ENCODE peak calls at places on chromosomes 1 and 21, in four cellular contexts. A, K, N and L are unnamed samples.
A peak's percentile ranks its signal among the peaks of the same experiment; 100 is the strongest.

GRCh38 chr1:168876830-168877229 is 147.8 kb upstream of the DPT start:
- DNase-seq in N (no peak), K (no peak), A (no peak), L (no peak)

GRCh38 chr1:247295746-247296145 is 35.9 kb downstream of the ZNF496 start:
- DNase-seq in A (no peak), N (no peak), K (no peak), L (no peak)

GRCh38 chr1:181676269-181676668 is 193.0 kb downstream of the CACNA1E start:
- DNase-seq in K (no peak), A (no peak), N (peak; percentile 45), L (peak; percentile 2)

GRCh38 chr1:39919545-39919944 is 17.8 kb upstream of the MYCL start:
- DNase-seq in N (peak; percentile 67), A (no peak), K (no peak), L (peak; percentile 78)

GRCh38 chr1:162882248-162882666 is 21.3 kb upstream of the CCDC190 start:
- DNase-seq in N (peak; percentile 36), A (no peak), K (no peak), L (no peak)

GRCh38 chr1:230537456-230537855 is 104.8 kb upstream of the COG2 start:
- DNase-seq in K (no peak), N (no peak), A (no peak), L (no peak)

GRCh38 chr1:164180824-164181223 is 378.2 kb upstream of the PBX1 start:
- DNase-seq in N (no peak), K (no peak), A (no peak), L (no peak)

GRCh38 chr1:192807221-192807967 is 1.4 kb upstream of the RGS2 start:
- DNase-seq in A (no peak), K (no peak), N (peak; percentile 72), L (peak; percentile 70)

GRCh38 chr1:204065174-204065985 is 7.5 kb upstream of the SOX13 start:
- DNase-seq in K (peak; percentile 64), A (no peak), N (peak; percentile 32), L (peak; percentile 23)

GRCh38 chr1:220335668-220336067 is 63.4 kb upstream of the RAB3GAP2 start:
- DNase-seq in K (no peak), A (no peak), N (no peak), L (no peak)

GRCh38 chr1:24186993-24187790 is at the start of gene IFNLR1:
- DNase-seq in N (no peak), A (no peak), K (peak; percentile 50), L (no peak)

GRCh38 chr1:42264791-42265190 is 70.2 kb downstream of the FOXJ3 start:
- DNase-seq in A (no peak), N (no peak), K (no peak), L (no peak)

GRCh38 chr21:17796037-17796403 is 23.1 kb downstream of the C21orf91 start:
- DNase-seq in A (no peak), K (no peak), N (no peak), L (no peak)
- H3K4me3 ChIP-seq in A (no peak overlapping the region), K (no peak overlapping the region), N (no peak overlapping the region), L (no peak overlapping the region)

GRCh38 chr1:44677201-44677520 is 2.6 kb downstream of the ARMH1 start:
- DNase-seq in N (peak; percentile 70), A (no peak), K (no peak), L (peak; percentile 69)
- TF ChIP-seq CTCF in N (peak; percentile 58), A (peak; percentile 15), K (peak; percentile 52), L (peak; percentile 62)

GRCh38 chr1:202605515-202605914 is 104.7 kb downstream of the SYT2 start:
- DNase-seq in K (no peak), N (no peak), A (no peak), L (no peak)
- H3K4me3 ChIP-seq in K (no peak overlapping the region), N (no peak overlapping the region), A (no peak overlapping the region), L (no peak overlapping the region)

DNA sequence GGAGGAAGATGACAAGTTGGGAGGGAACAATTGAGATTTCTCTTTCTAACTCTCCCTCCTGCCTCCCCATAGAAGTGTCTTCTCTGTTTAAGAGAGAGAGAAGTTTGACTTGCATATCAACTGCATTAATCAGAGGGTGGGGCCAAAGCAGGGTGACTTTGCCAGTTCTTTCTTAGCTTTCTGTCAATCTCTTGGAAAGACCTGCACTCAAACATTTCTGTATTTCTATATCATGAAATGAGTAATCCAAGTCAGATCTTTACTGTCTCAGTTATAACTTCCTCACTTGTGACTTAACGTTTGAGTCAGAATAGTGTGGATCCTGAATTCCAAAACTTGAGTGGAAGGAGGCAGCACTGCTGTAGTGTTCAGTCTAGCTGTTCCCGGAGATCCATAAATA is 180.8 kb upstream of the KCNK2 start:
- DNase-seq in N (peak; percentile 60), K (no peak), A (no peak), L (peak; percentile 56)
- TF ChIP-seq CTCF in N (no peak), K (no peak), A (no peak), L (no peak)

GRCh38 chr1:25467193-25467592 is 36.5 kb downstream of the MACO1 start:
- DNase-seq in N (no peak), K (no peak), A (no peak), L (no peak)
- H3K4me3 ChIP-seq in N (no peak overlapping the region), K (no peak overlapping the region), A (no peak overlapping the region), L (no peak overlapping the region)

DNA sequence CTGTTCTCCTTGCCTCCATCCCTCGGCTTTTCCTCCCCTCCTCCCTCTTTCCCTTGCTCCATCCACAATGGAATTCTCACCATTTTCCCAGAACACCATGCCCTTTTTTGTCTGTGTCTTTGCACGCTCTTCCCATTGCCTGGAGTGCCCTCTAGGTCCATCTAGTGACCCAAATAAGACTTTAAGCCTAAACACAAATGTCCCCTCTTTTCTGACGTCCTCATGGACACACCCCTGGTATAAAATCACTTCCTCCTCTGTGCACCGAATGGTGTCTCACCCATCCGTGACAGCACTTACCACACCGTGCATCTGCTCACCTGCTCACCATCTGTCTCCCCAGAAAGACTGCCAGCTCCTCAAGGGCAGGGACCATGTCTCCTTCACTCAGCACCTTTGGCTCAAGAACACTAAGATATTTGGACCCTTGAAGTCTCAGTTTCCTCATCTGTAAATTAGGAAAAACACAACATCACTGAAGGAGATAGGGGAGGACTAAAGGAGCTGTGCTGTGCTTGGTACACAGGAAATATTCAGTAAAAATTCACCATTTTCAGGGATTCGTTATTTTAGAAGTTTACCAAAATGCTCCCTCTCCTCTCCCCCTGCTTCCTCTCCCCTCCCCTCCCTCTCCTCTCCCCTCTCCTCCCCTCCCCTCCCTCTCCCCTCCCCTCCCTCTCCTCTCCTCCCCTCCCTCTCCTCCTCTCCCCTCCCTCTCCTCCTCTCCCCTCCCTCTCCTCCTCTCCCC is 23.7 kb upstream of the CPT2 start:
- DNase-seq in A (no peak), N (peak; percentile 73), K (no peak), L (peak; percentile 31)
- TF ChIP-seq CTCF in A (no peak), N (peak; percentile 46), K (peak; percentile 26), L (peak; percentile 36)

DNA sequence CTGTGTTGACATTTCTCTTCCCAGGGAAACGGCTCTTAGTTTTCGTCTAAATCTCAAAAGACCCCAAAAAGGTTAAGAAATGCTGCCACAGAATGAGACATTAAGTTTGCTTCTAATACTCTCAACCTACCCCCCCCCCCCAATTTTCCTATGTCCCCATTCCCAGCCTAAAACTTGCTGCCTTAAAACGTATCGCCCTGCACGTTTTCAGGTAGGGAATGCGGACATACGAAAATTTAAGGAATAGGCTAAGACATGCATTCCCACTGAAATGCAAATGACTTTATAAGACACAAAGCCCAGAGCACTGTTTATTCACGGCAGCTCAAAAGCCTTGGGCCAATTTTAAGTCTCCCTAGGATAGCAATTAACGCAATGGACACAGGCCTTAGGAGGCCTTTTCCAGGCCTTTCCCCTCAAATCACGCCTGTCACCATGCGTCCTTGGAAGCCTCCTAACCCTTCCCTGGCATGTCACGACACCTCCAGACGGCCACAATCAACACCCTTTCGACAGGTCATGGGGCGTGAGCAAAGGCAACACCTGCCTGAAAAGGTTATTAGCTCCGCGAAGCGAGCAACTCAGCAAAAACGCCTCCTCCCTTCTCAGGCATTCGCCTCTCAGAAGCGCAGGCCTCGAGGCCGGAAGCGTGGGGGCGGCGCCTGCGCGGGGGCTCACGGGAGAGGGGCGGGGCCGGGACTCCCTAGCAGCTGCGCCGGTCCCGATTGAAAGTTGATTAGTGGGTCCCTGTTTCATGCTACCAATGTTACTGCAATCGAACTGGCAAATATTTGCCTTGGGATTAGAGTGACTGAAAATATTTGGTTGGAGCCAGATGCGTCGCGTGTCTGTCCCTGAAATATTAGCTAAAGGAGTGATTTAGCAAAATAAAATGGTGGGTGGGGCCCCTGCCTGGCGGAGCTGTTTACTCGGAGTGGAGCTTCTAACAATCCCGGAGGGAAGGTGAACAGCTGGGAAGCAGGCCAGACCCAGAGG is 45.1 kb downstream of the GFI1 start:
- DNase-seq in N (no peak), A (no peak), K (no peak), L (no peak)
- H3K4me3 ChIP-seq in N (peak overlapping the region; percentile 9), A (no peak overlapping the region), K (no peak overlapping the region), L (no peak overlapping the region)